ENCODE peak calls at places on chromosomes 16 and 17, in seven cellular contexts. One of them, this sample, is unnamed.

GRCh38 chr16:3112058-3112880 is at the start of gene ZNF205:
- DNase-seq in gastrocnemius medialis: peak; percentile 28
- DNase-seq in dorsolateral prefrontal cortex: peak; percentile 68
- DNase-seq in vagina: no peak
- DNase-seq in lower leg skin: peak; percentile 94
- DNase-seq in HFF-Myc: no peak
- DNase-seq in transverse colon: peak; percentile 85
- DNase-seq in this sample: no peak

GRCh38 chr17:29518359-29518758 is 48.5 kb downstream of the ABHD15 start:
- DNase-seq in gastrocnemius medialis: no peak
- DNase-seq in dorsolateral prefrontal cortex: no peak
- DNase-seq in vagina: no peak
- DNase-seq in lower leg skin: no peak
- DNase-seq in HFF-Myc: no peak
- DNase-seq in transverse colon: no peak
- DNase-seq in this sample: no peak

GRCh38 chr17:64180674-64181073 is 50.7 kb upstream of the ERN1 start:
- DNase-seq in gastrocnemius medialis: no peak
- DNase-seq in dorsolateral prefrontal cortex: no peak
- DNase-seq in vagina: no peak
- DNase-seq in lower leg skin: no peak
- DNase-seq in HFF-Myc: no peak
- DNase-seq in transverse colon: peak; percentile 21
- DNase-seq in this sample: no peak

GRCh38 chr16:31361201-31362110 is 6.5 kb downstream of the ITGAX start:
- DNase-seq in gastrocnemius medialis: no peak
- DNase-seq in dorsolateral prefrontal cortex: no peak
- DNase-seq in vagina: no peak
- DNase-seq in lower leg skin: no peak
- DNase-seq in HFF-Myc: no peak
- DNase-seq in transverse colon: no peak
- DNase-seq in this sample: no peak

GRCh38 chr17:82080789-82081464 is 15.3 kb upstream of the DUS1L start:
- DNase-seq in gastrocnemius medialis: no peak
- DNase-seq in dorsolateral prefrontal cortex: no peak
- DNase-seq in vagina: no peak
- DNase-seq in lower leg skin: no peak
- DNase-seq in HFF-Myc: no peak
- DNase-seq in transverse colon: no peak
- DNase-seq in this sample: no peak

GRCh38 chr17:45021607-45022287 is 29.7 kb downstream of the DCAKD start:
- DNase-seq in gastrocnemius medialis: peak; percentile 47
- DNase-seq in dorsolateral prefrontal cortex: no peak
- DNase-seq in vagina: no peak
- DNase-seq in lower leg skin: peak; percentile 91
- DNase-seq in HFF-Myc: no peak
- DNase-seq in transverse colon: peak; percentile 72
- DNase-seq in this sample: no peak

GRCh38 chr16:61544165-61544564 is 492.1 kb downstream of the CDH8 start:
- DNase-seq in gastrocnemius medialis: no peak
- DNase-seq in dorsolateral prefrontal cortex: no peak
- DNase-seq in vagina: no peak
- DNase-seq in lower leg skin: no peak
- DNase-seq in HFF-Myc: no peak
- DNase-seq in transverse colon: no peak
- DNase-seq in this sample: no peak

GRCh38 chr16:7456221-7456620 is 123.6 kb downstream of the RBFOX1 start:
- DNase-seq in gastrocnemius medialis: no peak
- DNase-seq in dorsolateral prefrontal cortex: no peak
- DNase-seq in vagina: no peak
- DNase-seq in lower leg skin: no peak
- DNase-seq in HFF-Myc: no peak
- DNase-seq in transverse colon: no peak
- DNase-seq in this sample: no peak

GRCh38 chr16:483351-484075 is 44.0 kb upstream of the CAPN15 start:
- DNase-seq in gastrocnemius medialis: no peak
- DNase-seq in dorsolateral prefrontal cortex: peak; percentile 57
- DNase-seq in vagina: no peak
- DNase-seq in lower leg skin: no peak
- DNase-seq in HFF-Myc: no peak
- DNase-seq in transverse colon: no peak
- DNase-seq in this sample: no peak

GRCh38 chr17:56230660-56231059 is 77.4 kb downstream of the ANKFN1 start:
- DNase-seq in gastrocnemius medialis: peak; percentile 24
- DNase-seq in dorsolateral prefrontal cortex: no peak
- DNase-seq in vagina: no peak
- DNase-seq in lower leg skin: no peak
- DNase-seq in HFF-Myc: no peak
- DNase-seq in transverse colon: no peak
- DNase-seq in this sample: peak; percentile 27

GRCh38 chr17:20302191-20302917 is 165.0 kb downstream of the LGALS9B start:
- DNase-seq in gastrocnemius medialis: no peak
- DNase-seq in dorsolateral prefrontal cortex: no peak
- DNase-seq in vagina: peak; percentile 49
- DNase-seq in lower leg skin: no peak
- DNase-seq in HFF-Myc: no peak
- DNase-seq in transverse colon: no peak
- DNase-seq in this sample: no peak

GRCh38 chr16:63689068-63689467 is 1432.8 kb downstream of the CDH11 start:
- DNase-seq in gastrocnemius medialis: no peak
- DNase-seq in dorsolateral prefrontal cortex: no peak
- DNase-seq in vagina: no peak
- DNase-seq in lower leg skin: no peak
- DNase-seq in HFF-Myc: no peak
- DNase-seq in transverse colon: no peak
- DNase-seq in this sample: no peak

GRCh38 chr16:63684116-63684515 is 1437.7 kb downstream of the CDH11 start:
- DNase-seq in gastrocnemius medialis: no peak
- DNase-seq in dorsolateral prefrontal cortex: no peak
- DNase-seq in vagina: no peak
- DNase-seq in lower leg skin: no peak
- DNase-seq in HFF-Myc: no peak
- DNase-seq in transverse colon: no peak
- DNase-seq in this sample: no peak

GRCh38 chr16:63682844-63683243 is 1439.0 kb downstream of the CDH11 start:
- DNase-seq in gastrocnemius medialis: no peak
- DNase-seq in dorsolateral prefrontal cortex: no peak
- DNase-seq in vagina: no peak
- DNase-seq in lower leg skin: no peak
- DNase-seq in HFF-Myc: no peak
- DNase-seq in transverse colon: no peak
- DNase-seq in this sample: no peak

GRCh38 chr16:63690267-63690666 is 1431.6 kb downstream of the CDH11 start:
- DNase-seq in gastrocnemius medialis: no peak
- DNase-seq in dorsolateral prefrontal cortex: no peak
- DNase-seq in vagina: no peak
- DNase-seq in lower leg skin: no peak
- DNase-seq in HFF-Myc: no peak
- DNase-seq in transverse colon: no peak
- DNase-seq in this sample: no peak

GRCh38 chr16:63684702-63685101 is 1437.2 kb downstream of the CDH11 start:
- DNase-seq in gastrocnemius medialis: no peak
- DNase-seq in dorsolateral prefrontal cortex: no peak
- DNase-seq in vagina: no peak
- DNase-seq in lower leg skin: no peak
- DNase-seq in HFF-Myc: no peak
- DNase-seq in transverse colon: no peak
- DNase-seq in this sample: no peak
- TF ChIP-seq CTCF in gastrocnemius medialis: no peak
- TF ChIP-seq CTCF in dorsolateral prefrontal cortex: no peak
- TF ChIP-seq CTCF in vagina: no peak
- TF ChIP-seq CTCF in lower leg skin: no peak
- TF ChIP-seq CTCF in HFF-Myc: no peak
- TF ChIP-seq CTCF in transverse colon: no peak
- TF ChIP-seq CTCF in this sample: no peak

GRCh38 chr17:78828470-78829185 is 12.0 kb downstream of the USP36 start:
- DNase-seq in gastrocnemius medialis: no peak
- DNase-seq in dorsolateral prefrontal cortex: no peak
- DNase-seq in vagina: no peak
- DNase-seq in lower leg skin: no peak
- DNase-seq in HFF-Myc: no peak
- DNase-seq in transverse colon: no peak
- DNase-seq in this sample: no peak
- TF ChIP-seq CTCF in gastrocnemius medialis: no peak
- TF ChIP-seq CTCF in dorsolateral prefrontal cortex: no peak
- TF ChIP-seq CTCF in vagina: no peak
- TF ChIP-seq CTCF in lower leg skin: no peak
- TF ChIP-seq CTCF in HFF-Myc: peak; percentile 62
- TF ChIP-seq CTCF in transverse colon: no peak
- TF ChIP-seq CTCF in this sample: peak; percentile 28

GRCh38 chr17:73650617-73651200 is 6.5 kb upstream of the SDK2 start:
- DNase-seq in gastrocnemius medialis: no peak
- DNase-seq in dorsolateral prefrontal cortex: no peak
- DNase-seq in vagina: no peak
- DNase-seq in lower leg skin: peak; percentile 69
- DNase-seq in HFF-Myc: no peak
- DNase-seq in transverse colon: peak; percentile 74
- DNase-seq in this sample: no peak

GRCh38 chr17:73648543-73648820 is 4.2 kb upstream of the SDK2 start:
- DNase-seq in gastrocnemius medialis: no peak
- DNase-seq in dorsolateral prefrontal cortex: no peak
- DNase-seq in vagina: no peak
- DNase-seq in lower leg skin: peak; percentile 78
- DNase-seq in HFF-Myc: no peak
- DNase-seq in transverse colon: no peak
- DNase-seq in this sample: no peak

GRCh38 chr17:73648974-73649373 is 4.7 kb upstream of the SDK2 start:
- DNase-seq in gastrocnemius medialis: no peak
- DNase-seq in dorsolateral prefrontal cortex: no peak
- DNase-seq in vagina: no peak
- DNase-seq in lower leg skin: no peak
- DNase-seq in HFF-Myc: no peak
- DNase-seq in transverse colon: no peak
- DNase-seq in this sample: no peak

GRCh38 chr17:73647767-73648542 is 3.7 kb upstream of the SDK2 start:
- DNase-seq in gastrocnemius medialis: no peak
- DNase-seq in dorsolateral prefrontal cortex: no peak
- DNase-seq in vagina: peak; percentile 64
- DNase-seq in lower leg skin: peak; percentile 64
- DNase-seq in HFF-Myc: no peak
- DNase-seq in transverse colon: no peak
- DNase-seq in this sample: no peak

GRCh38 chr17:73650147-73650546 is 5.9 kb upstream of the SDK2 start:
- DNase-seq in gastrocnemius medialis: no peak
- DNase-seq in dorsolateral prefrontal cortex: no peak
- DNase-seq in vagina: no peak
- DNase-seq in lower leg skin: peak; percentile 34
- DNase-seq in HFF-Myc: no peak
- DNase-seq in transverse colon: peak; percentile 52
- DNase-seq in this sample: no peak
- TF ChIP-seq CTCF in gastrocnemius medialis: no peak
- TF ChIP-seq CTCF in dorsolateral prefrontal cortex: no peak
- TF ChIP-seq CTCF in vagina: no peak
- TF ChIP-seq CTCF in lower leg skin: no peak
- TF ChIP-seq CTCF in HFF-Myc: no peak
- TF ChIP-seq CTCF in transverse colon: peak; percentile 26
- TF ChIP-seq CTCF in this sample: no peak

GRCh38 chr17:66450008-66450856 is 147.8 kb downstream of the PRKCA start:
- DNase-seq in gastrocnemius medialis: no peak
- DNase-seq in dorsolateral prefrontal cortex: no peak
- DNase-seq in vagina: no peak
- DNase-seq in lower leg skin: peak; percentile 48
- DNase-seq in HFF-Myc: no peak
- DNase-seq in transverse colon: no peak
- DNase-seq in this sample: no peak

GRCh38 chr17:66451188-66452149 is 149.1 kb downstream of the PRKCA start:
- DNase-seq in gastrocnemius medialis: no peak
- DNase-seq in dorsolateral prefrontal cortex: no peak
- DNase-seq in vagina: no peak
- DNase-seq in lower leg skin: peak; percentile 68
- DNase-seq in HFF-Myc: no peak
- DNase-seq in transverse colon: peak; percentile 66
- DNase-seq in this sample: no peak

GRCh38 chr17:66450857-66451158 is 148.4 kb downstream of the PRKCA start:
- DNase-seq in gastrocnemius medialis: no peak
- DNase-seq in dorsolateral prefrontal cortex: no peak
- DNase-seq in vagina: no peak
- DNase-seq in lower leg skin: no peak
- DNase-seq in HFF-Myc: no peak
- DNase-seq in transverse colon: no peak
- DNase-seq in this sample: no peak

GRCh38 chr17:66448008-66448644 is 145.7 kb downstream of the PRKCA start:
- DNase-seq in gastrocnemius medialis: no peak
- DNase-seq in dorsolateral prefrontal cortex: no peak
- DNase-seq in vagina: no peak
- DNase-seq in lower leg skin: no peak
- DNase-seq in HFF-Myc: no peak
- DNase-seq in transverse colon: no peak
- DNase-seq in this sample: no peak

GRCh38 chr17:66449418-66449977 is 147.1 kb downstream of the PRKCA start:
- DNase-seq in gastrocnemius medialis: no peak
- DNase-seq in dorsolateral prefrontal cortex: no peak
- DNase-seq in vagina: no peak
- DNase-seq in lower leg skin: peak; percentile 43
- DNase-seq in HFF-Myc: no peak
- DNase-seq in transverse colon: no peak
- DNase-seq in this sample: no peak
- TF ChIP-seq CTCF in gastrocnemius medialis: no peak
- TF ChIP-seq CTCF in dorsolateral prefrontal cortex: no peak
- TF ChIP-seq CTCF in vagina: no peak
- TF ChIP-seq CTCF in lower leg skin: no peak
- TF ChIP-seq CTCF in HFF-Myc: no peak
- TF ChIP-seq CTCF in transverse colon: no peak
- TF ChIP-seq CTCF in this sample: no peak

GRCh38 chr17:41777157-41777578 is 9.3 kb downstream of the JUP start:
- DNase-seq in gastrocnemius medialis: peak; percentile 66
- DNase-seq in dorsolateral prefrontal cortex: no peak
- DNase-seq in vagina: no peak
- DNase-seq in lower leg skin: no peak
- DNase-seq in HFF-Myc: no peak
- DNase-seq in transverse colon: peak; percentile 41
- DNase-seq in this sample: no peak
- TF ChIP-seq CTCF in gastrocnemius medialis: peak; percentile 56
- TF ChIP-seq CTCF in dorsolateral prefrontal cortex: no peak
- TF ChIP-seq CTCF in vagina: peak; percentile 19
- TF ChIP-seq CTCF in lower leg skin: no peak
- TF ChIP-seq CTCF in HFF-Myc: no peak
- TF ChIP-seq CTCF in transverse colon: peak; percentile 22
- TF ChIP-seq CTCF in this sample: no peak